ENCODE peak calls at places on chromosomes 13 and 19, in seven cellular contexts. One of them, this sample, is unnamed.

GRCh38 chr13:106696719-106697118 is 128.8 kb upstream of the ARGLU1 start:
- DNase-seq in T-helper 17 cell: no peak
- DNase-seq in renal cortical epithelial cell: no peak
- DNase-seq in CD8-positive, alpha-beta T cell: no peak
- DNase-seq in midbrain: no peak
- DNase-seq in DND-41: no peak
- DNase-seq in dorsolateral prefrontal cortex: no peak
- DNase-seq in this sample: no peak

GRCh38 chr13:41500501-41500900 is 43.2 kb downstream of the RGCC start:
- DNase-seq in DND-41: peak
- DNase-seq in midbrain: no peak
- DNase-seq in T-helper 17 cell: no peak
- DNase-seq in renal cortical epithelial cell: no peak
- DNase-seq in dorsolateral prefrontal cortex: no peak
- DNase-seq in CD8-positive, alpha-beta T cell: no peak
- DNase-seq in this sample: no peak

GRCh38 chr13:73704587-73704986 is 429.6 kb downstream of the KLF12 start:
- DNase-seq in midbrain: no peak
- DNase-seq in T-helper 17 cell: no peak
- DNase-seq in dorsolateral prefrontal cortex: no peak
- DNase-seq in CD8-positive, alpha-beta T cell: no peak
- DNase-seq in DND-41: no peak
- DNase-seq in renal cortical epithelial cell: peak
- DNase-seq in this sample: no peak

GRCh38 chr19:47183579-47183978 is 47.4 kb downstream of the BBC3 start:
- DNase-seq in CD8-positive, alpha-beta T cell: no peak
- DNase-seq in renal cortical epithelial cell: no peak
- DNase-seq in DND-41: no peak
- DNase-seq in T-helper 17 cell: no peak
- DNase-seq in midbrain: no peak
- DNase-seq in dorsolateral prefrontal cortex: no peak
- DNase-seq in this sample: no peak

GRCh38 chr19:58229255-58229639 is 533 bp downstream of the ZNF544 start:
- DNase-seq in dorsolateral prefrontal cortex: no peak
- DNase-seq in CD8-positive, alpha-beta T cell: no peak
- DNase-seq in DND-41: peak
- DNase-seq in midbrain: no peak
- DNase-seq in renal cortical epithelial cell: peak
- DNase-seq in T-helper 17 cell: no peak
- DNase-seq in this sample: peak

GRCh38 chr19:52935434-52935833 is 12.2 kb upstream of the ZNF888 start:
- DNase-seq in T-helper 17 cell: no peak
- DNase-seq in renal cortical epithelial cell: peak
- DNase-seq in midbrain: no peak
- DNase-seq in dorsolateral prefrontal cortex: no peak
- DNase-seq in CD8-positive, alpha-beta T cell: no peak
- DNase-seq in DND-41: no peak
- DNase-seq in this sample: no peak

GRCh38 chr13:47114030-47114429 is 217.2 kb upstream of the HTR2A start:
- DNase-seq in renal cortical epithelial cell: peak
- DNase-seq in midbrain: no peak
- DNase-seq in T-helper 17 cell: no peak
- DNase-seq in DND-41: no peak
- DNase-seq in CD8-positive, alpha-beta T cell: no peak
- DNase-seq in dorsolateral prefrontal cortex: no peak
- DNase-seq in this sample: no peak

GRCh38 chr19:57075801-57076492 is 43.8 kb upstream of the USP29 start:
- DNase-seq in renal cortical epithelial cell: no peak
- DNase-seq in midbrain: no peak
- DNase-seq in T-helper 17 cell: no peak
- DNase-seq in CD8-positive, alpha-beta T cell: no peak
- DNase-seq in DND-41: no peak
- DNase-seq in dorsolateral prefrontal cortex: no peak
- DNase-seq in this sample: no peak

GRCh38 chr19:29259153-29259552 is 46.2 kb upstream of the UQCRFS1 start:
- DNase-seq in CD8-positive, alpha-beta T cell: no peak
- DNase-seq in DND-41: peak
- DNase-seq in dorsolateral prefrontal cortex: no peak
- DNase-seq in renal cortical epithelial cell: no peak
- DNase-seq in midbrain: no peak
- DNase-seq in T-helper 17 cell: no peak
- DNase-seq in this sample: peak